ENCODE peak calls at places on chromosome 14, in six cellular contexts. X, Z, J, L, M and O are unnamed samples.

GRCh38 chr14:39417014-39417413 is 15.2 kb downstream of the FBXO33 start:
- DNase-seq in X (no peak), Z (no peak), J (no peak), L (no peak), M (no peak), O (peak; percentile 23)

GRCh38 chr14:99134333-99135046 is 137.5 kb downstream of the BCL11B start:
- DNase-seq in X (no peak), Z (no peak), J (peak; percentile 21), L (no peak), M (no peak), O (no peak)

GRCh38 chr14:105591052-105591451 is 64.7 kb downstream of the TMEM121 start:
- DNase-seq in X (no peak), Z (no peak), J (no peak), L (no peak), M (no peak), O (no peak)

GRCh38 chr14:24312736-24313507 is 1.6 kb downstream of the LTB4R start:
- DNase-seq in X (peak; percentile 45), Z (no peak), J (no peak), L (no peak), M (no peak), O (peak; percentile 32)

GRCh38 chr14:96928779-96929380 is 131.7 kb downstream of the VRK1 start:
- DNase-seq in X (no peak), Z (no peak), J (no peak), L (no peak), M (no peak), O (no peak)

GRCh38 chr14:24335461-24336146 is 733 bp upstream of the ADCY4 start:
- DNase-seq in X (no peak), Z (no peak), J (no peak), L (no peak), M (no peak), O (no peak)

GRCh38 chr14:92161521-92161920 is 39.8 kb downstream of the CPSF2 start:
- DNase-seq in X (no peak), Z (no peak), J (no peak), L (no peak), M (no peak), O (no peak)

GRCh38 chr14:56774503-56774902 is 35.8 kb downstream of the OTX2 start:
- DNase-seq in X (no peak), Z (no peak), J (no peak), L (no peak), M (no peak), O (no peak)

GRCh38 chr14:104293851-104294627 is 155.7 kb downstream of the KIF26A start:
- DNase-seq in X (no peak), Z (peak; percentile 42), J (no peak), L (no peak), M (peak; percentile 23), O (no peak)

GRCh38 chr14:63268746-63269145 is 50.0 kb downstream of the GPHB5 start:
- DNase-seq in X (no peak), Z (no peak), J (no peak), L (no peak), M (no peak), O (no peak)

GRCh38 chr14:20757963-20758362 is 10.2 kb upstream of the EDDM3B start:
- DNase-seq in X (peak; percentile 51), Z (no peak), J (no peak), L (no peak), M (no peak), O (no peak)

DNA sequence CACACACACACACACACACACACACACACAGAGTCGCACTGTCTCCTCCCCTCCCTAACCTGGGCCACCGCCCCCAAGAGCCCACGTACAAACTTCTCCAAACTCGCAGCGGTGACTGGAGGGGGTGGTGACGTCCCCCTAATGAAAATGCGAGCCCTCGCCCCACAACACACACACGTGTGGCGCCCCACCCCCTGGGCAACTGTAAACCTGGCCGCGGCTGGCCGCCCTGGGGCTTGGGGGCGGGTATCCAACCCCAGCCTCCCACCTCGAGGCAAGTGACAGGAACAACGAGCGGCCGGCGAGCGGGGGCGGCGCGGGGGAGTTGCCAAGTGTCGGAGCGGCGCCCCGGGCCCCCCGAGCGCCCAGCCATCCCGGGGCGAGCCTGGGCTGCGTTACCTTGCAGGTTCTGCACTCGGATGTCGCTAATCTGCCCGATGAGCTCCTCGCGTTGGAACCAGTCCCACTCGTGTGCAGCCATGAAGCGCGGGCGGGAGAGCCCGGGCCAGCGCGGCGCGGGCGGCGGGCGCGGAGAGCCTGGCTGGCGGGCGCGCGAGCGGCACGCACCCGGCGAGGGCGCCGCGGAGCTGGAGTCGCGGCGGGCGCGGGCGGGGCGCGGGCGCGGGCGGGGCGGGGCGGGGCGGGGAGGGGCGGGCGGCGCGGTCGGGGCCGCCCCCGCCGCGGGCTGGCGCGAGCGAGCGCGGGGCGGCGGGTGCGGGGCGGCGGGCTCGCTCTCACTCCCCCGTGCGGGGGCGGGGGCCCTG is at the start of gene CLMN:
- DNase-seq in X (peak; percentile 47), Z (peak; percentile 66), J (no peak), L (no peak), M (peak; percentile 47), O (peak; percentile 13)
- TF ChIP-seq CTCF in X (no peak), Z (no peak), J (no peak), L (no peak), M (no peak), O (no peak)

GRCh38 chr14:68369289-68369925 is 423.5 kb downstream of the ZFP36L1 start:
- DNase-seq in X (peak; percentile 87), Z (no peak), J (no peak), L (no peak), M (no peak), O (no peak)
- H3K4me3 ChIP-seq in X (peak overlapping the region; percentile 14), Z (no peak overlapping the region), J (no peak overlapping the region), L (no peak overlapping the region), M (no peak overlapping the region), O (no peak overlapping the region)

GRCh38 chr14:55130194-55130550 is 1.1 kb downstream of the LGALS3 start:
- DNase-seq in X (no peak), Z (no peak), J (no peak), L (no peak), M (peak; percentile 54), O (peak; percentile 58)

GRCh38 chr14:55136241-55136640 is 7.2 kb downstream of the LGALS3 start:
- DNase-seq in X (no peak), Z (no peak), J (no peak), L (peak; percentile 68), M (no peak), O (no peak)

GRCh38 chr14:55136868-55137785 is 8.1 kb downstream of the LGALS3 start:
- DNase-seq in X (no peak), Z (peak; percentile 85), J (peak; percentile 60), L (peak; percentile 90), M (no peak), O (peak; percentile 88)

GRCh38 chr14:55131782-55132181 is 2.7 kb downstream of the LGALS3 start:
- DNase-seq in X (peak; percentile 22), Z (no peak), J (no peak), L (no peak), M (no peak), O (peak; percentile 49)

DNA sequence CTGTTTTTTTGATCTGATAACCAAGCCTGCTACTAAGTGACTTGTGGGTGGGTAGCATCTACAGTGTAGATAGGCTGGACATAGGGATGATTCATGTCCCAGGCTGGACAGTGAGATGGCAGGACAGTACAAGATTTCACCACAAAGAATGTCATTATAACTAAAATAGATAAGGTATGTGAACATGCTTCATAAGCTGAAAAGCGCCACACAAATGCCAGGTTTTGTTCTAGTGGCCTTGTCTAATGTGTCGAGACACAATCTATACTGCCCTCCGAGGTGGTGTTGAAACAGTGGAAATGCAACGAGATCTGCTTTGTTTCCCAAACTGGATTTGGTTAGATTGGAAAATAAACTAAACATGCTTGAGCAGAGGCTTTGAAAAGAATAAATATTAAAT is 4.4 kb downstream of the LGALS3 start:
- DNase-seq in X (no peak), Z (no peak), J (no peak), L (no peak), M (no peak), O (no peak)
- TF ChIP-seq CTCF in X (no peak), Z (peak; percentile 55), J (no peak), L (peak; percentile 28), M (no peak), O (no peak)

DNA sequence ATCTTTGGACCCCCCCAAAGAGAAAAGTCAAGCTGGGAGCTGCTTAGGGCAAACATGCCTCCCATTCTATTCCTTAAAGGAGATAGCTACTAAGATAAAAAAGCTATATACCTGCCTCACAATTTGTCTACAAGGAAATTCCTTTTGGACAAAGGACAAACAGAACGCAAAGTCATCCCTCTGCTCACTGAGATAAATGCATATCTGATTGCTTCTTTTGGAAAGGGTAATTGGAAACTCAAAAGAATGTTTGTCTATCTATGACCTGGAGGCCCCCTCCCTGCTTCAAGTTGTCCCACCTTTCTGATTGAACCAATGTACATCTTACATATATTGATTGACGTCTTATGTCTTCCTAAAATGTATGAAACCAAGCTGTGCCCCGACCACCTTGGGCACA is 80.9 kb upstream of the FUT8 start:
- DNase-seq in X (no peak), Z (no peak), J (no peak), L (no peak), M (no peak), O (no peak)
- H3K4me3 ChIP-seq in X (no peak overlapping the region), Z (no peak overlapping the region), J (no peak overlapping the region), L (no peak overlapping the region), M (no peak overlapping the region), O (no peak overlapping the region)